ENCODE peak calls at places on chromosomes 6 and 20, in eight cellular contexts. A, E, Z, S, X, J, C and T are unnamed samples.

GRCh38 chr6:87315071-87315470 is 7.3 kb upstream of the SMIM8 start:
- DNase-seq in A (no peak), E (no peak), Z (no peak), S (no peak), X (no peak), J (no peak), C (no peak), T (no peak)

GRCh38 chr6:42727084-42727601 is 4.7 kb upstream of the PRPH2 start:
- DNase-seq in A (no peak), E (no peak), Z (no peak), S (peak; percentile 60), X (peak; percentile 55), J (no peak), C (no peak), T (no peak)

GRCh38 chr20:47309806-47310426 is 46.6 kb downstream of the ZMYND8 start:
- DNase-seq in A (no peak), E (no peak), Z (no peak), S (no peak), X (no peak), J (no peak), C (no peak), T (no peak)

GRCh38 chr6:13935190-13935880 is 10.6 kb downstream of the RNF182 start:
- DNase-seq in A (no peak), E (no peak), Z (no peak), S (no peak), X (no peak), J (no peak), C (no peak), T (no peak)

GRCh38 chr6:69914015-69914485 is 47.7 kb downstream of the COL19A1 start:
- DNase-seq in A (no peak), E (no peak), Z (no peak), S (no peak), X (no peak), J (no peak), C (no peak), T (no peak)

GRCh38 chr20:57429579-57430202 is 38.5 kb downstream of the RBM38 start:
- DNase-seq in A (no peak), E (no peak), Z (no peak), S (no peak), X (no peak), J (no peak), C (no peak), T (no peak)

GRCh38 chr6:13877116-13877515 is 47.6 kb upstream of the RNF182 start:
- DNase-seq in A (no peak), E (no peak), Z (peak; percentile 13), S (no peak), X (no peak), J (no peak), C (no peak), T (no peak)

GRCh38 chr6:12753034-12753433 is 36.5 kb downstream of the PHACTR1 start:
- DNase-seq in A (no peak), E (no peak), Z (no peak), S (no peak), X (no peak), J (no peak), C (no peak), T (no peak)

GRCh38 chr6:111957623-111958315 is 84.5 kb upstream of the FYN start:
- DNase-seq in A (no peak), E (no peak), Z (no peak), S (no peak), X (no peak), J (no peak), C (peak; percentile 62), T (no peak)

GRCh38 chr6:126091507-126091906 is 105.2 kb downstream of the TRMT11 start:
- DNase-seq in A (no peak), E (no peak), Z (no peak), S (no peak), X (no peak), J (no peak), C (no peak), T (no peak)

GRCh38 chr6:134123666-134124208 is 71.3 kb upstream of the SLC2A12 start:
- DNase-seq in A (no peak), E (no peak), Z (peak; percentile 33), S (no peak), X (no peak), J (peak; percentile 78), C (peak; percentile 49), T (peak; percentile 91)

GRCh38 chr20:2845607-2846006 is 5.1 kb downstream of the VPS16 start:
- DNase-seq in A (no peak), E (no peak), Z (no peak), S (no peak), X (no peak), J (no peak), C (no peak), T (no peak)

GRCh38 chr6:83125425-83125824 is 58.0 kb downstream of the DOP1A start:
- DNase-seq in A (no peak), E (no peak), Z (no peak), S (no peak), X (no peak), J (no peak), C (no peak), T (no peak)

GRCh38 chr6:104829183-104829958 is 30.3 kb downstream of the HACE1 start:
- DNase-seq in A (no peak), E (no peak), Z (no peak), S (no peak), X (no peak), J (no peak), C (no peak), T (no peak)

GRCh38 chr20:44384423-44385027 is 29.0 kb downstream of the HNF4A start:
- DNase-seq in A (no peak), E (peak; percentile 77), Z (no peak), S (peak; percentile 76), X (peak; percentile 82), J (peak; percentile 48), C (peak; percentile 54), T (peak; percentile 24)

GRCh38 chr6:169398342-169399105 is 144.9 kb upstream of the THBS2 start:
- DNase-seq in A (no peak), E (no peak), Z (no peak), S (no peak), X (no peak), J (peak; percentile 58), C (no peak), T (peak; percentile 5)

GRCh38 chr6:143195349-143195845 is 134.7 kb downstream of the AIG1 start:
- DNase-seq in A (no peak), E (no peak), Z (no peak), S (peak; percentile 48), X (peak; percentile 50), J (no peak), C (no peak), T (no peak)

GRCh38 chr6:154611241-154611640 is 100.8 kb upstream of the CNKSR3 start:
- DNase-seq in A (no peak), E (no peak), Z (no peak), S (no peak), X (no peak), J (no peak), C (no peak), T (no peak)

GRCh38 chr6:79070206-79070825 is 7.7 kb downstream of the PHIP start:
- DNase-seq in A (no peak), E (no peak), Z (no peak), S (no peak), X (no peak), J (no peak), C (no peak), T (no peak)

GRCh38 chr20:63563186-63563935 is 9.4 kb downstream of the FNDC11 start:
- DNase-seq in A (no peak), E (no peak), Z (no peak), S (no peak), X (no peak), J (no peak), C (no peak), T (no peak)

GRCh38 chr20:34923414-34923813 is 32.2 kb downstream of the GSS start:
- DNase-seq in A (no peak), E (no peak), Z (no peak), S (no peak), X (no peak), J (no peak), C (no peak), T (no peak)

GRCh38 chr20:31896049-31896448 is 25.6 kb downstream of the TTLL9 start:
- DNase-seq in A (no peak), E (no peak), Z (no peak), S (no peak), X (no peak), J (no peak), C (no peak), T (no peak)

GRCh38 chr20:49951160-49951559 is 15.0 kb downstream of the RNF114 start:
- DNase-seq in A (no peak), E (no peak), Z (peak; percentile 43), S (no peak), X (no peak), J (peak; percentile 70), C (no peak), T (peak; percentile 31)

GRCh38 chr20:9407805-9408421 is 106.5 kb upstream of the LAMP5 start:
- DNase-seq in A (no peak), E (peak; percentile 60), Z (peak; percentile 54), S (peak; percentile 53), X (peak; percentile 24), J (peak; percentile 73), C (peak; percentile 59), T (peak; percentile 59)

GRCh38 chr6:42138630-42139619 is 3.5 kb downstream of the C6orf132 start:
- DNase-seq in A (no peak), E (no peak), Z (no peak), S (no peak), X (no peak), J (no peak), C (no peak), T (no peak)

GRCh38 chr6:155993248-155993647 is 537.6 kb upstream of the NOX3 start:
- DNase-seq in A (no peak), E (no peak), Z (no peak), S (no peak), X (no peak), J (no peak), C (no peak), T (no peak)

GRCh38 chr6:99514089-99514488 is 1.1 kb downstream of the USP45 start:
- DNase-seq in A (no peak), E (no peak), Z (no peak), S (no peak), X (no peak), J (no peak), C (no peak), T (no peak)

GRCh38 chr6:75268121-75268987 is 16.2 kb downstream of the TMEM30A start:
- DNase-seq in A (no peak), E (no peak), Z (no peak), S (no peak), X (no peak), J (no peak), C (no peak), T (no peak)

GRCh38 chr20:58921564-58921963 is 59.5 kb upstream of the NELFCD start:
- DNase-seq in A (no peak), E (no peak), Z (no peak), S (no peak), X (no peak), J (no peak), C (peak; percentile 57), T (no peak)

GRCh38 chr20:11522359-11522758 is 395.3 kb upstream of the BTBD3 start:
- DNase-seq in A (no peak), E (no peak), Z (peak; percentile 20), S (no peak), X (no peak), J (peak; percentile 40), C (no peak), T (no peak)

GRCh38 chr6:27593861-27594260 is 121.0 kb upstream of the ZNF184 start:
- DNase-seq in A (no peak), E (no peak), Z (no peak), S (no peak), X (no peak), J (no peak), C (no peak), T (no peak)

GRCh38 chr6:119978274-119978889 is 628.8 kb upstream of the MAN1A1 start:
- DNase-seq in A (no peak), E (no peak), Z (peak; percentile 17), S (no peak), X (no peak), J (peak; percentile 51), C (no peak), T (peak; percentile 23)

GRCh38 chr6:138529510-138529909 is 30.2 kb upstream of the NHSL1 start:
- DNase-seq in A (no peak), E (no peak), Z (no peak), S (no peak), X (no peak), J (no peak), C (no peak), T (no peak)